ENCODE peak calls at places on chromosomes 6 and 20, in nine cellular contexts. N is WERI-Rb-1; U is heart right ventricle; P is colonic mucosa; Q is ovary; Y is psoas muscle; C is adrenal gland; K is CD8-positive, alpha-beta T cell; H is heart left ventricle. D is an unnamed sample.

GRCh38 chr6:123661105-123661891 is 24.5 kb upstream of the TRDN start:
- DNase-seq in U (no peak), P (no peak), Y (no peak), C (no peak), N (no peak), H (no peak), K (no peak), Q (no peak), D (no peak)

GRCh38 chr6:151284431-151285060 is 44.8 kb downstream of the AKAP12 start:
- DNase-seq in N (no peak), H (no peak), P (no peak), C (no peak), Q (no peak), K (no peak), Y (no peak), U (no peak), D (no peak)

GRCh38 chr6:130367767-130368166 is 1.9 kb downstream of the TMEM200A start:
- DNase-seq in N (no peak), K (no peak), Y (no peak), U (no peak), C (no peak), H (no peak), P (no peak), Q (no peak), D (no peak)

GRCh38 chr20:15925376-15925775 is 647.9 kb downstream of the KIF16B start:
- DNase-seq in K (no peak), P (no peak), H (no peak), U (no peak), Y (no peak), Q (no peak), C (no peak), N (no peak), D (no peak)

GRCh38 chr6:161586866-161587265 is 313.0 kb upstream of the AGPAT4 start:
- DNase-seq in Q (no peak), C (no peak), N (no peak), K (no peak), Y (no peak), H (no peak), U (no peak), P (no peak), D (no peak)

GRCh38 chr6:33192671-33193602 is 670 bp upstream of the COL11A2 start:
- DNase-seq in Y (peak), U (peak), K (no peak), N (peak), P (no peak), Q (peak), H (peak), C (peak), D (no peak)

GRCh38 chr6:161817881-161818280 is 544.0 kb upstream of the AGPAT4 start:
- DNase-seq in Y (no peak), K (peak), P (no peak), H (no peak), N (no peak), U (no peak), Q (no peak), C (no peak), D (no peak)

GRCh38 chr20:44212792-44213191 is 2.2 kb upstream of the OSER1 start:
- DNase-seq in C (no peak), Y (no peak), H (no peak), U (no peak), Q (no peak), K (no peak), P (no peak), N (no peak), D (no peak)

GRCh38 chr6:80145509-80145908 is 39.0 kb downstream of the BCKDHB start:
- DNase-seq in C (peak), Y (no peak), P (no peak), H (no peak), K (no peak), N (no peak), Q (no peak), U (no peak), D (no peak)

GRCh38 chr20:59645761-59646171 is 41.4 kb downstream of the PHACTR3 start:
- DNase-seq in K (no peak), H (no peak), C (no peak), Q (no peak), P (peak), Y (no peak), N (no peak), U (no peak), D (peak)

GRCh38 chr20:34004227-34004626 is 10.5 kb downstream of the RALY start:
- DNase-seq in Y (no peak), C (no peak), P (no peak), U (no peak), H (no peak), K (no peak), N (no peak), Q (no peak), D (no peak)

GRCh38 chr6:68238097-68238597 is 396.9 kb upstream of the ADGRB3 start:
- DNase-seq in P (no peak), H (no peak), K (no peak), N (no peak), U (no peak), C (no peak), Y (no peak), Q (no peak), D (no peak)

GRCh38 chr6:53651149-53651763 is 14.3 kb downstream of the KLHL31 start:
- DNase-seq in H (peak), N (peak), U (peak), Q (peak), K (peak), P (peak), Y (peak), C (peak), D (no peak)

GRCh38 chr20:1127840-1128239 is 9.4 kb downstream of the PSMF1 start:
- DNase-seq in P (no peak), Y (no peak), N (no peak), K (no peak), Q (no peak), U (no peak), H (no peak), C (no peak), D (no peak)

GRCh38 chr20:40592891-40593290 is 96.1 kb downstream of the MAFB start:
- DNase-seq in Q (no peak), C (peak), H (no peak), N (no peak), U (no peak), Y (no peak), P (no peak), K (no peak), D (no peak)

GRCh38 chr6:31498748-31499147 is 803 bp downstream of the MICB start:
- DNase-seq in K (no peak), Y (no peak), U (no peak), Q (no peak), N (no peak), H (no peak), C (peak), P (no peak), D (no peak)

GRCh38 chr6:140225587-140226438 is 851.4 kb upstream of the CITED2 start:
- DNase-seq in C (peak), U (no peak), K (no peak), N (no peak), Y (no peak), H (no peak), P (no peak), Q (no peak), D (no peak)

GRCh38 chr6:64280569-64280968 is 645.0 kb downstream of the PHF3 start:
- DNase-seq in N (peak), K (no peak), Y (no peak), P (peak), Q (no peak), H (no peak), C (peak), U (no peak), D (no peak)

GRCh38 chr20:341682-342081 is 5.2 kb upstream of the NRSN2 start:
- DNase-seq in H (no peak), N (no peak), Q (no peak), Y (no peak), C (peak), K (no peak), P (peak), U (no peak), D (no peak)

DNA sequence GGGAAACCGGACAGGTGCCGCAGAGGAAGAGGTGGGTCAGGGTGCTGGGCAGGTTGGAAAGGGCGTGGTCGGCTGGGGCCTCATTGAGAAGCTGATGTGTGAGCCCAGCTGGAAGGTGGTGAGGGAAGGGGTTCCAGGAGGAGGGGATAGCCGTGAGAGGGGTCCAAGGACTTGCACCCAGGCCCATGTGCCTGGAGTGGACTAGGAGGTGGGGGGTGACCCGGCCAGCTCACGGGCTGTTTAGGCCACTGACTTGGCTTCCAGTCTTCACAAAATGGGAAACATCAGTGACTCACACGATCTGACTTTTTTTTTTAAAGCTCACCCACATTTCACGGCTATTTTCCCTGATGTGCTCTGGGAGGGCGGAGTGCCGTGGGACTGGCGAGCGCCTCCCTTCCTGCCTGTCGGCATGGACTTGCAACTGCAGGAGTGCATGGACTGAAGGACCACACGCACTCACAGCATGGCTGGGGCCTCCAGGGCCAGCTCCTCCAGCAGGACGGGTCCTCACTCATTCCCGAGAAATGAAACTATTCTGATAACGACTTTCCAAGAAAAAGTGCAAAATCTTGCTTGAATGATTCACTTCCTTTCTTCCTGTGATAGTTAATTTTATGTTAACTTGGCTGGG is 13.5 kb upstream of the PDE10A start:
- DNase-seq in N (no peak), H (peak), K (no peak), U (peak), Y (no peak), Q (no peak), C (no peak), P (no peak), D (no peak)
- TF ChIP-seq CTCF in N (no peak), H (peak), K (no peak), U (no peak), Y (peak), Q (no peak), C (no peak), P (no peak), D (no peak)

GRCh38 chr20:32017711-32018251 is 7.5 kb downstream of the CCM2L start:
- DNase-seq in Y (no peak), Q (no peak), H (no peak), U (no peak), N (peak), C (no peak), P (peak), K (peak), D (no peak)
- H3K4me3 ChIP-seq in Y (no peak), Q (no peak), H (no peak), U (no peak), N (peak), C (no peak), P (no peak), K (no peak), D (peak)

GRCh38 chr6:169274761-169275160 is 21.1 kb upstream of the THBS2 start:
- DNase-seq in N (no peak), U (no peak), K (no peak), Y (no peak), Q (no peak), C (peak), P (no peak), H (no peak), D (no peak)
- H3K27ac ChIP-seq in N (no peak), U (no peak), K (no peak), Y (no peak), Q (no peak), C (peak), P (no peak), H (no peak), D (no peak)

DNA sequence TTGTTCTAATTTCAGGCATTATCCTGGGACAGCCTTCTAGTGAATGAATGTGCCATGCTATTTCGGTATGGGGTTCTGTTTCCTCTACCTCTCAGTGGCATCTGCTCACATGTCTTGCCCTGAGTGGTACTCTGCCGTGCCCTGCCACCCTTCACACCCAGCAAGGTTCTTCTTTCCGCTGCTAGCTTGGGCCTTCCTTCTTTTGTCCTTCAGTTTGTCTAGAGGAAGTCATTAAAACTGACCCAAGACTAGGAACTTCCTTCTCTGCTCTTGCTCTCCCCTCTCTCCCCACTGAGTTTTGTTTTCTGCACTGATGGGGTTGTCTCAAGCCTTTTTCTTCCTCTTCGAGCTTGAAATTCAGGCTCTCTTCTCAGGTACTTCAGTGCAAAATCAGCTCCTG is 300.7 kb upstream of the PRDM1 start:
- DNase-seq in N (no peak), Q (no peak), U (no peak), H (peak), C (no peak), K (no peak), Y (no peak), P (no peak), D (no peak)
- TF ChIP-seq CTCF in N (no peak), Q (no peak), U (no peak), H (no peak), C (no peak), K (no peak), Y (no peak), P (no peak), D (no peak)

GRCh38 chr6:42095776-42096541 is 45.6 kb downstream of the TAF8 start:
- DNase-seq in N (peak), Q (no peak), Y (peak), C (no peak), P (no peak), K (no peak), U (no peak), H (no peak), D (no peak)
- H3K4me3 ChIP-seq in N (no peak), Q (no peak), Y (no peak), C (no peak), P (no peak), K (no peak), U (no peak), H (no peak), D (no peak)

GRCh38 chr20:46931699-46932098 is 37.1 kb downstream of the EYA2 start:
- DNase-seq in U (no peak), Y (peak), Q (no peak), P (no peak), K (no peak), H (no peak), C (no peak), N (peak), D (no peak)
- H3K27ac ChIP-seq in U (no peak), Y (peak), Q (no peak), P (no peak), K (no peak), H (peak), C (no peak), N (peak), D (peak)

GRCh38 chr20:4230651-4231050 is 215.3 kb upstream of the RNF24 start:
- DNase-seq in C (no peak), Q (no peak), P (no peak), N (no peak), U (no peak), H (no peak), K (no peak), Y (no peak), D (no peak)

GRCh38 chr20:4235512-4236043 is 220.2 kb upstream of the RNF24 start:
- DNase-seq in Q (no peak), U (no peak), H (no peak), P (no peak), C (no peak), K (no peak), N (no peak), Y (no peak), D (no peak)

GRCh38 chr20:4234664-4235063 is 219.3 kb upstream of the RNF24 start:
- DNase-seq in H (no peak), Y (no peak), K (no peak), N (no peak), P (no peak), Q (no peak), U (no peak), C (no peak), D (no peak)

GRCh38 chr20:4234128-4234527 is 218.8 kb upstream of the RNF24 start:
- DNase-seq in U (no peak), Y (no peak), P (no peak), Q (peak), K (no peak), H (no peak), N (no peak), C (peak), D (no peak)

GRCh38 chr20:4233520-4233919 is 218.2 kb upstream of the RNF24 start:
- DNase-seq in P (no peak), Q (no peak), Y (no peak), H (no peak), N (no peak), U (no peak), C (no peak), K (no peak), D (no peak)
- TF ChIP-seq CTCF in P (no peak), Q (no peak), Y (no peak), H (no peak), N (peak), U (no peak), C (no peak), K (no peak), D (no peak)

DNA sequence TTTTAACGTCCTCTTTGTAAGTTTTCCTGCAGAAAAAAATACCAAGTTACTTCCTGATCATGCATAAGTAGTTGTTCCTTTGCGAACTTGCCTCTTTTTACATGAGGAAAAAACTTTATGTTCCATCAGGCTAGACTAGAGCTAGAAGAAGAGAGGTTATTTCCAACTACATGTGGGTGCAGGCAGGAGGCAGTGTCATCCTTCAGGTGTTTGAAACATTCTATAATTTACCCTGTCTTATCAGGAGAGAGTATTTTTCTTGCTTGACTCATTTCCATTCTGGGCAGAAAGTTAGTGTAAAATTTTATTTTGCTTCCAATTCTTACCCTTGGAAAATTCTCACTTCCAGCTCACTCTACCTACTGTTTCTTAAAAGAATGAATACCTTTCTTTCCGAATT is 28.5 kb upstream of the EPHA7 start:
- DNase-seq in Q (no peak), C (no peak), H (no peak), K (no peak), N (peak), Y (no peak), U (no peak), P (no peak), D (no peak)
- H3K4me3 ChIP-seq in Q (no peak), C (no peak), H (no peak), K (no peak), N (no peak), Y (no peak), U (no peak), P (no peak), D (no peak)

GRCh38 chr20:22389836-22390542 is 194.4 kb downstream of the FOXA2 start:
- DNase-seq in P (no peak), N (no peak), U (no peak), Y (no peak), Q (no peak), H (no peak), K (no peak), C (no peak), D (no peak)
- H3K27ac ChIP-seq in P (no peak), N (no peak), U (no peak), Y (no peak), Q (no peak), H (no peak), K (no peak), C (no peak), D (no peak)